ENCODE peak calls at places on chromosome 17, in six cellular contexts. Y, O, N, V, X and B are unnamed samples.

GRCh38 chr17:63954402-63955063 is 18.2 kb downstream of the SCN4A start:
- DNase-seq in Y (peak), O (no peak), N (peak), V (no peak), X (no peak), B (no peak)

GRCh38 chr17:6660765-6661463 is 9.4 kb downstream of the C17orf100 start:
- DNase-seq in Y (no peak), O (no peak), N (no peak), V (no peak), X (peak), B (peak)

GRCh38 chr17:42413464-42414040 is 9.5 kb downstream of the CAVIN1 start:
- DNase-seq in Y (no peak), O (no peak), N (no peak), V (no peak), X (no peak), B (no peak)

GRCh38 chr17:37742762-37743611 is 1.9 kb downstream of the HNF1B start:
- DNase-seq in Y (no peak), O (no peak), N (no peak), V (no peak), X (no peak), B (no peak)

GRCh38 chr17:58691701-58692238 is at the start of gene TEX14:
- DNase-seq in Y (peak), O (no peak), N (no peak), V (no peak), X (no peak), B (no peak)

GRCh38 chr17:7238418-7239090 is 703 bp downstream of the PHF23 start:
- DNase-seq in Y (no peak), O (no peak), N (no peak), V (peak), X (no peak), B (no peak)

GRCh38 chr17:41672153-41672552 is 16.5 kb upstream of the EIF1 start:
- DNase-seq in Y (no peak), O (no peak), N (no peak), V (no peak), X (no peak), B (no peak)

GRCh38 chr17:80962356-80963329 is 29.0 kb upstream of the CHMP6 start:
- DNase-seq in Y (no peak), O (no peak), N (no peak), V (no peak), X (no peak), B (no peak)

GRCh38 chr17:83189013-83189672 is 109.7 kb downstream of the METRNL start:
- DNase-seq in Y (no peak), O (no peak), N (no peak), V (no peak), X (no peak), B (no peak)

GRCh38 chr17:39071573-39071972 is 79.9 kb downstream of the PLXDC1 start:
- DNase-seq in Y (no peak), O (no peak), N (no peak), V (no peak), X (no peak), B (no peak)

GRCh38 chr17:5571281-5571680 is 13.0 kb downstream of the NLRP1 start:
- DNase-seq in Y (no peak), O (no peak), N (no peak), V (no peak), X (no peak), B (no peak)

GRCh38 chr17:78538033-78538776 is 39.0 kb downstream of the DNAH17 start:
- DNase-seq in Y (no peak), O (no peak), N (no peak), V (peak), X (no peak), B (no peak)

GRCh38 chr17:4480929-4481898 is 17.5 kb upstream of the SPNS2 start:
- DNase-seq in Y (no peak), O (no peak), N (peak), V (no peak), X (no peak), B (peak)

GRCh38 chr17:2815781-2816185 is 19.5 kb downstream of the RAP1GAP2 start:
- DNase-seq in Y (no peak), O (no peak), N (no peak), V (no peak), X (no peak), B (no peak)

GRCh38 chr17:17872468-17873345 is 35.9 kb upstream of the SREBF1 start:
- DNase-seq in Y (no peak), O (no peak), N (no peak), V (no peak), X (no peak), B (no peak)

GRCh38 chr17:17229416-17230098 is 7.4 kb downstream of the FLCN start:
- DNase-seq in Y (no peak), O (no peak), N (no peak), V (no peak), X (no peak), B (no peak)

GRCh38 chr17:80034977-80035686 is 540 bp downstream of the TBC1D16 start:
- DNase-seq in Y (no peak), O (peak), N (no peak), V (peak), X (no peak), B (no peak)

GRCh38 chr17:81867123-81867951 is 3.8 kb downstream of the ARHGDIA start:
- DNase-seq in Y (no peak), O (no peak), N (no peak), V (no peak), X (no peak), B (no peak)

GRCh38 chr17:45995617-45996270 is 3.3 kb upstream of the STH start:
- DNase-seq in Y (no peak), O (no peak), N (no peak), V (no peak), X (no peak), B (no peak)

GRCh38 chr17:40817103-40817682 is 5.2 kb downstream of the KRT10 start:
- DNase-seq in Y (no peak), O (no peak), N (no peak), V (no peak), X (no peak), B (no peak)